ENCODE peak calls at places on chromosomes 5 and 9, in seven cellular contexts. O is K562; Q is small intestine; E is AG04450; C is AG09309; M is T-helper 1 cell; T is effector memory CD8-positive, alpha-beta T cell. G is an unnamed sample.

GRCh38 chr9:121634329-121634784 is 17.1 kb upstream of the DAB2IP start:
- DNase-seq in O (no peak), Q (peak), E (no peak), C (no peak), M (no peak), T (no peak), G (no peak)

GRCh38 chr9:114524401-114524800 is 19.1 kb upstream of the WHRN start:
- DNase-seq in O (no peak), Q (no peak), E (no peak), C (no peak), M (no peak), T (no peak), G (no peak)

GRCh38 chr9:131840220-131840619 is 100.3 kb upstream of the RAPGEF1 start:
- DNase-seq in O (peak), Q (no peak), E (no peak), C (no peak), M (peak), T (no peak), G (no peak)

GRCh38 chr5:6592611-6593010 is 40.2 kb downstream of the NSUN2 start:
- DNase-seq in O (no peak), Q (no peak), E (no peak), C (peak), M (no peak), T (no peak), G (no peak)

GRCh38 chr5:69206528-69207190 is 17.3 kb downstream of the CENPH start:
- DNase-seq in O (no peak), Q (peak), E (no peak), C (no peak), M (no peak), T (no peak), G (no peak)

GRCh38 chr5:154858251-154858971 is at the start of gene CNOT8:
- DNase-seq in O (peak), Q (peak), E (peak), C (peak), M (peak), T (peak), G (peak)

GRCh38 chr9:95107001-95107749 is 210.3 kb downstream of the FANCC start:
- DNase-seq in O (no peak), Q (no peak), E (peak), C (peak), M (no peak), T (no peak), G (peak)

GRCh38 chr5:157166494-157167218 is 592 bp upstream of the GARIN3 start:
- DNase-seq in O (no peak), Q (no peak), E (no peak), C (no peak), M (no peak), T (no peak), G (no peak)

GRCh38 chr9:7879551-7880245 is 80.1 kb upstream of the DMAC1 start:
- DNase-seq in O (no peak), Q (no peak), E (no peak), C (no peak), M (peak), T (peak), G (no peak)

GRCh38 chr5:151020304-151021031 is at the start of gene GPX3:
- DNase-seq in O (no peak), Q (peak), E (no peak), C (no peak), M (no peak), T (no peak), G (peak)

GRCh38 chr5:115907177-115907576 is 55.1 kb upstream of the LVRN start:
- DNase-seq in O (no peak), Q (no peak), E (no peak), C (no peak), M (no peak), T (no peak), G (no peak)

GRCh38 chr5:50580506-50580905 is 85.9 kb upstream of the PARP8 start:
- DNase-seq in O (no peak), Q (no peak), E (no peak), C (no peak), M (no peak), T (no peak), G (no peak)

GRCh38 chr9:6703898-6704639 is 53.7 kb upstream of the KDM4C start:
- DNase-seq in O (no peak), Q (peak), E (peak), C (no peak), M (peak), T (peak), G (peak)

GRCh38 chr9:103803245-103803644 is 290.9 kb upstream of the SMC2 start:
- DNase-seq in O (no peak), Q (no peak), E (no peak), C (no peak), M (no peak), T (no peak), G (no peak)

GRCh38 chr9:114350636-114351396 is 21.1 kb downstream of the ORM2 start:
- DNase-seq in O (no peak), Q (no peak), E (no peak), C (no peak), M (no peak), T (no peak), G (no peak)

GRCh38 chr5:41841325-41841724 is 28.9 kb downstream of the OXCT1 start:
- DNase-seq in O (no peak), Q (no peak), E (no peak), C (no peak), M (no peak), T (no peak), G (no peak)

GRCh38 chr9:8651830-8652229 is 852.3 kb upstream of the DMAC1 start:
- DNase-seq in O (no peak), Q (no peak), E (no peak), C (no peak), M (no peak), T (no peak), G (no peak)

GRCh38 chr9:33946779-33947535 is 101.7 kb downstream of the UBAP2 start:
- DNase-seq in O (no peak), Q (no peak), E (peak), C (peak), M (no peak), T (no peak), G (peak)

GRCh38 chr5:76622973-76623596 is at the start of gene F2RL2:
- DNase-seq in O (peak), Q (no peak), E (peak), C (peak), M (no peak), T (no peak), G (peak)

GRCh38 chr5:159947708-159948358 is 31.6 kb downstream of the ADRA1B start:
- DNase-seq in O (no peak), Q (peak), E (peak), C (peak), M (no peak), T (no peak), G (peak)

GRCh38 chr9:36306481-36307306 is 48.4 kb upstream of the GNE start:
- DNase-seq in O (no peak), Q (peak), E (no peak), C (no peak), M (peak), T (no peak), G (no peak)

GRCh38 chr9:70675868-70676370 is 261.5 kb upstream of the KLF9 start:
- DNase-seq in O (no peak), Q (no peak), E (no peak), C (no peak), M (no peak), T (no peak), G (no peak)